ENCODE peak calls at places on chromosomes 3 and 15, in six cellular contexts. One of them, this sample, is unnamed.

GRCh38 chr3:128983293-128984069 is 10.4 kb downstream of the CFAP92 start:
- DNase-seq in SK-N-SH: no peak
- DNase-seq in K562: no peak
- DNase-seq in H1: no peak
- DNase-seq in HepG2: no peak
- DNase-seq in GM12878: no peak
- DNase-seq in this sample: no peak

GRCh38 chr3:21531909-21532308 is 219.1 kb downstream of the ZNF385D start:
- DNase-seq in SK-N-SH: no peak
- DNase-seq in K562: peak
- DNase-seq in H1: no peak
- DNase-seq in HepG2: no peak
- DNase-seq in GM12878: no peak
- DNase-seq in this sample: no peak

GRCh38 chr3:132433121-132433520 is 15.8 kb downstream of the DNAJC13 start:
- DNase-seq in SK-N-SH: no peak
- DNase-seq in K562: no peak
- DNase-seq in H1: no peak
- DNase-seq in HepG2: no peak
- DNase-seq in GM12878: no peak
- DNase-seq in this sample: no peak

GRCh38 chr3:64158334-64158733 is 66.9 kb downstream of the PRICKLE2 start:
- DNase-seq in SK-N-SH: no peak
- DNase-seq in K562: no peak
- DNase-seq in H1: no peak
- DNase-seq in HepG2: no peak
- DNase-seq in GM12878: no peak
- DNase-seq in this sample: no peak

GRCh38 chr3:186772886-186773417 is 10.4 kb upstream of the EIF4A2 start:
- DNase-seq in SK-N-SH: peak
- DNase-seq in K562: no peak
- DNase-seq in H1: no peak
- DNase-seq in HepG2: no peak
- DNase-seq in GM12878: no peak
- DNase-seq in this sample: peak

GRCh38 chr3:66476852-66477381 is 23.9 kb downstream of the LRIG1 start:
- DNase-seq in SK-N-SH: no peak
- DNase-seq in K562: no peak
- DNase-seq in H1: no peak
- DNase-seq in HepG2: peak
- DNase-seq in GM12878: no peak
- DNase-seq in this sample: no peak

GRCh38 chr3:144129536-144130214 is 158.1 kb downstream of the DIPK2A start:
- DNase-seq in SK-N-SH: no peak
- DNase-seq in K562: no peak
- DNase-seq in H1: no peak
- DNase-seq in HepG2: no peak
- DNase-seq in GM12878: no peak
- DNase-seq in this sample: no peak

GRCh38 chr15:57485869-57486268 is 105.8 kb upstream of the MYZAP start:
- DNase-seq in SK-N-SH: no peak
- DNase-seq in K562: no peak
- DNase-seq in H1: no peak
- DNase-seq in HepG2: peak
- DNase-seq in GM12878: no peak
- DNase-seq in this sample: no peak

GRCh38 chr15:68792901-68793766 is 27.6 kb downstream of the ANP32A start:
- DNase-seq in SK-N-SH: no peak
- DNase-seq in K562: no peak
- DNase-seq in H1: no peak
- DNase-seq in HepG2: no peak
- DNase-seq in GM12878: no peak
- DNase-seq in this sample: no peak

GRCh38 chr15:68794869-68795268 is 25.8 kb downstream of the ANP32A start:
- DNase-seq in SK-N-SH: no peak
- DNase-seq in K562: no peak
- DNase-seq in H1: no peak
- DNase-seq in HepG2: peak
- DNase-seq in GM12878: no peak
- DNase-seq in this sample: no peak

GRCh38 chr15:68794307-68794706 is 26.4 kb downstream of the ANP32A start:
- DNase-seq in SK-N-SH: no peak
- DNase-seq in K562: no peak
- DNase-seq in H1: no peak
- DNase-seq in HepG2: no peak
- DNase-seq in GM12878: peak
- DNase-seq in this sample: no peak

GRCh38 chr15:68795298-68795848 is 25.3 kb downstream of the ANP32A start:
- DNase-seq in SK-N-SH: no peak
- DNase-seq in K562: no peak
- DNase-seq in H1: peak
- DNase-seq in HepG2: no peak
- DNase-seq in GM12878: no peak
- DNase-seq in this sample: peak

GRCh38 chr15:68793776-68794175 is 26.9 kb downstream of the ANP32A start:
- DNase-seq in SK-N-SH: no peak
- DNase-seq in K562: no peak
- DNase-seq in H1: no peak
- DNase-seq in HepG2: no peak
- DNase-seq in GM12878: no peak
- DNase-seq in this sample: no peak
- TF ChIP-seq GABPA in SK-N-SH: no peak
- TF ChIP-seq GABPA in K562: no peak
- TF ChIP-seq GABPA in H1: no peak
- TF ChIP-seq GABPA in HepG2: no peak
- TF ChIP-seq GABPA in GM12878: no peak
- TF ChIP-seq GABPA in this sample: no peak

DNA sequence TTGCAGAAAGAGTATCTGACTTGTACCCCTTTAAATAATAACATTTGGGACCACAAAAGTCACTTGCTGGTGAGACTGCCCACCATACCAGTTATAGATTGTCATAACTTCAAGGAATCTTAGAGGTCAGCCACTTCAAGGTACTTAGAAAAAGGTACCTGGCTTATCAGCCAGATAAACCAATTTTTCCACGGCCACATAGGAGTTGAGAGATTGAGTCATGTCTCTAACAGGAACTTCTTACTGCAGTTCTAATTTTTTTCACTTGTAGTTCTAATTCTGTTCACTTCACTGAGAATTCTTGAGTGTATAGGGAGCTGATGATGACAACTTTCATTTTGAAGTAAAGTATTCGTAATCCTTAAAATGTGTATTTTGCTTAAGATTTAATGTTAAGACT is 317.1 kb upstream of the CBLB start:
- DNase-seq in SK-N-SH: no peak
- DNase-seq in K562: no peak
- DNase-seq in H1: no peak
- DNase-seq in HepG2: no peak
- DNase-seq in GM12878: no peak
- DNase-seq in this sample: no peak
- TF ChIP-seq GABPA in SK-N-SH: no peak
- TF ChIP-seq GABPA in K562: no peak
- TF ChIP-seq GABPA in H1: no peak
- TF ChIP-seq GABPA in HepG2: no peak
- TF ChIP-seq GABPA in GM12878: no peak
- TF ChIP-seq GABPA in this sample: no peak

GRCh38 chr3:104696470-104696869 is 670.2 kb upstream of the ALCAM start:
- DNase-seq in SK-N-SH: no peak
- DNase-seq in K562: no peak
- DNase-seq in H1: no peak
- DNase-seq in HepG2: peak
- DNase-seq in GM12878: no peak
- DNase-seq in this sample: no peak
- TF ChIP-seq GABPA in SK-N-SH: no peak
- TF ChIP-seq GABPA in K562: no peak
- TF ChIP-seq GABPA in H1: no peak
- TF ChIP-seq GABPA in HepG2: no peak
- TF ChIP-seq GABPA in GM12878: no peak
- TF ChIP-seq GABPA in this sample: no peak

DNA sequence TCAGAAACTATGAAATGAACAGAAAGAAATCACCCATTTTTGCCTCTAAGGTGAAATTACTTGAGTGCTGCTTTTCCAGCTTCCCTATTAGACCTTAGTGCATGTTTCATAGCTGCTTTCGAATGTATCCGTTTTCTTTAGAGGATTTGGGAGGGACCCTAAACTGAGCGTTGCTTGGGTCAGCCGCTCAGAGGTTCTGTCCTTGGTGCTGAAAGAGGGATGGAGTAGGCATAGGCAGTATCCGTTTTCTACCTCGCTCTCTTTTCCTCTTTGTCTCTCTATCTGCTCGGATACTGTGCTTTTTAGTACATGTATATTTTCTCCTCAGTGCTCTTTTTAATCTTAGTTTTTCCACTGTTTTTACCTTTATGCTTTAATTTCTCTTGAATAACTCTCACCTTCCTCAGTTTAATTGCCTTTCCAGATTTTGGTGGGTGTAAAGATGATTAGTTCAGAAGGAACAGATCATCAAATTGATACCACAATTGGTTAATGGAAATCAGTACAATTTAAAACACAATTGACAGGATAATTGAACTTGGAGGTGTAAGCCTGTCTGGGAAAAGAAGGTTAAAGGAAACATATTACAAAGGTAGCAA is at the start of gene DRD3:
- DNase-seq in SK-N-SH: no peak
- DNase-seq in K562: peak
- DNase-seq in H1: peak
- DNase-seq in HepG2: no peak
- DNase-seq in GM12878: no peak
- DNase-seq in this sample: no peak
- TF ChIP-seq GABPA in SK-N-SH: no peak
- TF ChIP-seq GABPA in K562: no peak
- TF ChIP-seq GABPA in H1: no peak
- TF ChIP-seq GABPA in HepG2: no peak
- TF ChIP-seq GABPA in GM12878: no peak
- TF ChIP-seq GABPA in this sample: no peak

DNA sequence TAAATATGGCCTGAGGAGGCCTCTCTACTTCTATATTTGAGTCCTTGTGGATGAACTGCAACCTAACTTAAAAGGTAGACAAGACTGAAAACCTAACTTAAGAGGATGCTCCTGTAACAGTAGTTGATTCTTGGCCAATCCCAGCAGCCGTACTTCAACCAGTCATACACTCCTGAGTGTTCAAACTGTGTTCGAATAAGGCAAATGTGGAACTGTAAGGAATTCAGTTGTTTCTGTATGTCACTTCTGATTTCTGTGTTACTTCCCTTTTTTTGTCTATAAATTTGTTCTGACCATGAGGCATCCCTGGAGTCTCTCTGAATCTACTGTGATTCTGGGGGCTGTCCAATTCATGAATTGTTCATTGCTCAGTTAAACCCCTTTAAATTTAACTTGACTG is 20.5 kb downstream of the GALK2 start:
- DNase-seq in SK-N-SH: no peak
- DNase-seq in K562: peak
- DNase-seq in H1: no peak
- DNase-seq in HepG2: no peak
- DNase-seq in GM12878: no peak
- DNase-seq in this sample: peak
- TF ChIP-seq GABPA in SK-N-SH: no peak
- TF ChIP-seq GABPA in K562: no peak
- TF ChIP-seq GABPA in H1: no peak
- TF ChIP-seq GABPA in HepG2: no peak
- TF ChIP-seq GABPA in GM12878: no peak
- TF ChIP-seq GABPA in this sample: no peak

GRCh38 chr3:48504051-48504946 is at the start of gene SHISA5:
- DNase-seq in SK-N-SH: peak
- DNase-seq in K562: peak
- DNase-seq in H1: no peak
- DNase-seq in HepG2: no peak
- DNase-seq in GM12878: no peak
- DNase-seq in this sample: peak
- TF ChIP-seq GABPA in SK-N-SH: no peak
- TF ChIP-seq GABPA in K562: peak
- TF ChIP-seq GABPA in H1: no peak
- TF ChIP-seq GABPA in HepG2: no peak
- TF ChIP-seq GABPA in GM12878: no peak
- TF ChIP-seq GABPA in this sample: no peak

GRCh38 chr3:150376001-150376848 is 31.9 kb upstream of the TSC22D2 start:
- DNase-seq in SK-N-SH: no peak
- DNase-seq in K562: peak
- DNase-seq in H1: no peak
- DNase-seq in HepG2: peak
- DNase-seq in GM12878: no peak
- DNase-seq in this sample: no peak
- TF ChIP-seq GABPA in SK-N-SH: no peak
- TF ChIP-seq GABPA in K562: peak
- TF ChIP-seq GABPA in H1: no peak
- TF ChIP-seq GABPA in HepG2: no peak
- TF ChIP-seq GABPA in GM12878: no peak
- TF ChIP-seq GABPA in this sample: no peak

GRCh38 chr15:29127506-29128430 is 141.9 kb downstream of the NSMCE3 start:
- DNase-seq in SK-N-SH: no peak
- DNase-seq in K562: no peak
- DNase-seq in H1: no peak
- DNase-seq in HepG2: no peak
- DNase-seq in GM12878: no peak
- DNase-seq in this sample: no peak
- TF ChIP-seq GABPA in SK-N-SH: no peak
- TF ChIP-seq GABPA in K562: no peak
- TF ChIP-seq GABPA in H1: no peak
- TF ChIP-seq GABPA in HepG2: no peak
- TF ChIP-seq GABPA in GM12878: no peak
- TF ChIP-seq GABPA in this sample: no peak

This sample was measured in HL-60.